ENCODE peak calls at places on chromosomes 11 and 22, in nine cellular contexts. F, A, Q, Y, M, X, G, S and E are unnamed samples.

GRCh38 chr11:78080818-78081495 is 1.3 kb upstream of the NDUFC2 start:
- DNase-seq in F (peak; percentile 59), G (peak; percentile 35), S (no peak), Y (no peak), M (peak; percentile 89), X (peak; percentile 13), Q (peak; percentile 50), A (peak; percentile 29), E (no peak)

GRCh38 chr11:116600930-116601329 is 171.9 kb downstream of the BUD13 start:
- DNase-seq in Y (no peak), G (no peak), M (no peak), X (no peak), A (no peak), S (no peak), F (no peak), Q (no peak), E (no peak)

GRCh38 chr11:95485115-95485900 is 254.3 kb upstream of the SESN3 start:
- DNase-seq in G (no peak), Q (no peak), S (no peak), A (no peak), M (peak; percentile 18), X (no peak), F (no peak), Y (no peak), E (no peak)

GRCh38 chr11:46277623-46278386 is at the start of gene CREB3L1:
- DNase-seq in F (no peak), X (no peak), Y (no peak), M (no peak), G (no peak), S (no peak), Q (no peak), A (peak; percentile 30), E (no peak)

GRCh38 chr11:47243454-47243853 is 5.2 kb downstream of the ACP2 start:
- DNase-seq in X (no peak), G (no peak), A (no peak), S (no peak), Y (no peak), F (no peak), M (no peak), Q (peak; percentile 83), E (no peak)

GRCh38 chr22:20206709-20207215 is 55.9 kb upstream of the CCDC188 start:
- DNase-seq in A (no peak), S (no peak), F (no peak), M (peak; percentile 42), Q (peak; percentile 57), G (no peak), X (no peak), Y (peak; percentile 37), E (peak; percentile 43)

GRCh38 chr11:69122642-69123431 is 32.9 kb upstream of the SMIM38 start:
- DNase-seq in G (peak; percentile 86), Y (peak; percentile 88), X (peak; percentile 33), F (no peak), Q (peak; percentile 100), M (peak; percentile 74), S (peak; percentile 81), A (peak; percentile 66), E (peak; percentile 95)

GRCh38 chr11:45079943-45080719 is 66.3 kb upstream of the PRDM11 start:
- DNase-seq in M (no peak), S (no peak), X (no peak), A (no peak), F (no peak), Y (peak; percentile 42), Q (no peak), G (no peak), E (peak; percentile 76)

GRCh38 chr11:96306933-96307747 is 35.9 kb downstream of the MAML2 start:
- DNase-seq in Q (peak; percentile 100), M (peak; percentile 100), A (peak; percentile 96), Y (peak; percentile 95), X (peak; percentile 93), F (peak; percentile 86), G (peak; percentile 99), S (no peak), E (peak; percentile 48)

GRCh38 chr11:33160147-33160546 is 1.1 kb downstream of the CSTF3 start:
- DNase-seq in Y (no peak), Q (peak; percentile 43), G (no peak), S (no peak), X (no peak), M (peak; percentile 65), F (no peak), A (no peak), E (no peak)

GRCh38 chr11:102464037-102464436 is 11.5 kb upstream of the TMEM123 start:
- DNase-seq in Y (no peak), S (no peak), Q (no peak), M (no peak), F (no peak), A (no peak), X (no peak), G (no peak), E (no peak)

GRCh38 chr11:7955191-7955590 is 10.1 kb downstream of the NLRP10 start:
- DNase-seq in G (no peak), S (no peak), Y (no peak), A (no peak), X (no peak), Q (no peak), M (no peak), F (no peak), E (no peak)

GRCh38 chr11:130314184-130314748 is 451 bp downstream of the ZBTB44 start:
- DNase-seq in X (no peak), F (no peak), A (peak; percentile 59), Q (no peak), S (peak; percentile 83), G (no peak), M (peak; percentile 37), Y (peak; percentile 62), E (no peak)

GRCh38 chr11:61874460-61874809 is 16.9 kb downstream of the FADS3 start:
- DNase-seq in G (no peak), X (no peak), S (no peak), A (peak; percentile 77), M (no peak), Q (no peak), Y (no peak), F (no peak), E (no peak)

GRCh38 chr11:117427356-117427874 is 99.8 kb downstream of the CEP164 start:
- DNase-seq in S (no peak), X (no peak), M (no peak), A (no peak), F (no peak), Y (no peak), G (no peak), Q (no peak), E (no peak)

GRCh38 chr22:27107824-27108223 is 450.4 kb downstream of the MIAT start:
- DNase-seq in Y (peak; percentile 85), F (peak; percentile 75), X (no peak), M (peak; percentile 94), Q (peak; percentile 96), S (no peak), A (peak; percentile 27), G (peak; percentile 99), E (no peak)

GRCh38 chr11:119011476-119011875 is 6.7 kb downstream of the RPS25 start:
- DNase-seq in G (no peak), Q (no peak), Y (no peak), F (no peak), M (no peak), A (no peak), S (no peak), X (no peak), E (no peak)

GRCh38 chr22:46109474-46110003 is 40.8 kb upstream of the PPARA start:
- DNase-seq in S (no peak), X (no peak), F (no peak), A (no peak), Y (no peak), Q (no peak), M (peak; percentile 25), G (no peak), E (no peak)

GRCh38 chr11:11667056-11667455 is 45.3 kb upstream of the GALNT18 start:
- DNase-seq in Q (no peak), A (no peak), Y (no peak), S (no peak), F (no peak), X (no peak), G (no peak), M (peak; percentile 7), E (no peak)
- TF ChIP-seq CTCF in Q (no peak), A (no peak), Y (no peak), S (peak; percentile 11), F (peak; percentile 9), X (peak; percentile 17), G (no peak), M (no peak), E (no peak)

GRCh38 chr11:83836883-83837654 is 550.9 kb upstream of the CCDC90B start:
- DNase-seq in G (no peak), S (peak; percentile 60), M (peak; percentile 66), Y (peak; percentile 49), A (peak; percentile 13), X (no peak), Q (no peak), F (no peak), E (peak; percentile 39)
- TF ChIP-seq CTCF in G (peak; percentile 81), S (peak; percentile 68), M (peak; percentile 84), Y (peak; percentile 68), A (peak; percentile 57), X (peak; percentile 88), Q (peak; percentile 81), F (peak; percentile 77), E (peak; percentile 52)

GRCh38 chr22:42816339-42816738 is 40.7 kb downstream of the ARFGAP3 start:
- DNase-seq in F (no peak), S (no peak), Y (no peak), A (no peak), G (no peak), X (no peak), M (no peak), Q (no peak), E (no peak)

GRCh38 chr22:42821386-42821785 is 35.7 kb downstream of the ARFGAP3 start:
- DNase-seq in Q (no peak), F (no peak), M (no peak), A (no peak), X (no peak), G (no peak), Y (no peak), S (no peak), E (no peak)

GRCh38 chr22:42817556-42817955 is 39.5 kb downstream of the ARFGAP3 start:
- DNase-seq in M (no peak), Y (no peak), Q (no peak), F (no peak), S (no peak), G (no peak), A (no peak), X (no peak), E (no peak)

GRCh38 chr22:42819412-42820069 is 37.5 kb downstream of the ARFGAP3 start:
- DNase-seq in F (no peak), M (no peak), G (no peak), Y (peak; percentile 25), Q (no peak), S (no peak), A (no peak), X (no peak), E (no peak)

GRCh38 chr22:42820075-42820763 is 36.9 kb downstream of the ARFGAP3 start:
- DNase-seq in A (no peak), M (peak; percentile 74), S (no peak), Q (peak; percentile 40), Y (no peak), F (peak; percentile 82), X (peak; percentile 51), G (no peak), E (no peak)
- TF ChIP-seq CTCF in A (peak; percentile 65), M (peak; percentile 36), S (peak; percentile 48), Q (peak; percentile 85), Y (peak; percentile 20), F (peak; percentile 53), X (peak; percentile 62), G (peak; percentile 48), E (no peak)

DNA sequence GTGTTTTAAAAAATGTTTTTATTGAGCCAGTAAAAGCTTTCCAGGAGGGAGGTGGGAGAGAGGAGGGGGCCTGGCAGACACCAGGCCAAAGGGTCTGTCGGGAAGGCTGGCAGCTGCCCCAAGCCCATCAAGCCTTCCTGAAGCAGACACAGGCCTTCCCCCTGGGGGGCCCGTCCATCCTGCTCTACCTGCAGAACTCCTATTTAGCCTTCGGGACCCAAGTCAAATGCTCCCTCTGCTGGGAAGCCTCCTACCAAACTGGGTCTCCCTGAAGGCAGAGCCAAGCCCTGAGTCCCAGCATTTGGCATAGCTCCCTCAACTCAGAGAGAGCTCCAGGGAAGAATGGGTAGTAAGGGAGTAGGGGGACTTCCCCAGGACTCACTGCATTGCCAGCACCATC is 23.0 kb downstream of the OTUB1 start:
- DNase-seq in M (no peak), Y (no peak), Q (no peak), G (no peak), S (no peak), X (no peak), F (no peak), A (no peak), E (no peak)
- TF ChIP-seq CTCF in M (no peak), Y (no peak), Q (no peak), G (no peak), S (no peak), X (no peak), F (no peak), A (no peak), E (no peak)